ENCODE peak calls at places on chromosomes 1 and 21, in four cellular contexts. D is colonic mucosa, W is HFFc6, Y is suprapubic skin. F is an unnamed sample.

GRCh38 chr1:99672500-99673213 is 26.7 kb downstream of the PALMD start:
- DNase-seq in D (no peak), W (no peak), Y (no peak), F (peak)

GRCh38 chr1:117366281-117366981 is 818 bp upstream of the MAN1A2 start:
- DNase-seq in D (peak), W (peak), Y (peak), F (peak)

GRCh38 chr1:6154525-6155319 is 25.4 kb downstream of the CHD5 start:
- DNase-seq in D (no peak), W (no peak), Y (no peak), F (no peak)

GRCh38 chr1:44584167-44584566 is 90.1 kb downstream of the TMEM53 start:
- DNase-seq in D (peak), W (no peak), Y (no peak), F (no peak)

GRCh38 chr1:151058682-151059341 is 610 bp downstream of the CDC42SE1 start:
- DNase-seq in D (peak), W (no peak), Y (peak), F (no peak)

GRCh38 chr1:6612641-6613360 is 730 bp upstream of the PHF13 start:
- DNase-seq in D (peak), W (peak), Y (peak), F (peak)

GRCh38 chr21:16794944-16795343 is 717.9 kb upstream of the CXADR start:
- DNase-seq in D (no peak), W (peak), Y (no peak), F (peak)

GRCh38 chr1:145978860-145979745 is 14.6 kb downstream of the POLR3GL start:
- DNase-seq in D (peak), W (peak), Y (peak), F (peak)

GRCh38 chr1:109933856-109934711 is 23.4 kb downstream of the CSF1 start:
- DNase-seq in D (peak), W (peak), Y (peak), F (peak)

GRCh38 chr1:235597867-235598553 is 51.6 kb downstream of the GNG4 start:
- DNase-seq in D (no peak), W (peak), Y (no peak), F (peak)

GRCh38 chr1:182331412-182331811 is 60.2 kb downstream of the GLUL start:
- DNase-seq in D (no peak), W (no peak), Y (no peak), F (no peak)

GRCh38 chr1:203627819-203628184 is 1.2 kb downstream of the ATP2B4 start:
- DNase-seq in D (peak), W (peak), Y (no peak), F (peak)

GRCh38 chr21:38965241-38965640 is 159.5 kb downstream of the ETS2 start:
- DNase-seq in D (no peak), W (peak), Y (no peak), F (no peak)

GRCh38 chr1:64823691-64824476 is 79.0 kb downstream of the RAVER2 start:
- DNase-seq in D (peak), W (peak), Y (no peak), F (peak)

GRCh38 chr1:102724741-102725140 is 383.6 kb downstream of the COL11A1 start:
- DNase-seq in D (no peak), W (no peak), Y (no peak), F (no peak)

GRCh38 chr1:1470626-1471388 is 758 bp upstream of the ATAD3B start:
- DNase-seq in D (peak), W (no peak), Y (no peak), F (peak)

GRCh38 chr1:110628356-110629105 is 22.4 kb upstream of the KCNA2 start:
- DNase-seq in D (no peak), W (no peak), Y (no peak), F (no peak)

GRCh38 chr1:21123287-21123961 is 53.3 kb downstream of the EIF4G3 start:
- DNase-seq in D (no peak), W (no peak), Y (no peak), F (no peak)

GRCh38 chr1:3367376-3367775 is 87.1 kb upstream of the ARHGEF16 start:
- DNase-seq in D (no peak), W (no peak), Y (no peak), F (no peak)

GRCh38 chr1:246527402-246528088 is 20.5 kb upstream of the SMYD3 start:
- DNase-seq in D (no peak), W (no peak), Y (peak), F (no peak)

GRCh38 chr1:12528021-12528852 is 89.8 kb downstream of the DHRS3 start:
- DNase-seq in D (peak), W (peak), Y (peak), F (peak)

GRCh38 chr1:32351859-32352745 is 10.2 kb downstream of the FAM229A start:
- DNase-seq in D (peak), W (peak), Y (no peak), F (peak)

GRCh38 chr1:88731475-88731874 is 47.4 kb downstream of the PKN2 start:
- DNase-seq in D (peak), W (peak), Y (no peak), F (peak)

GRCh38 chr21:32611471-32611997 is 643 bp downstream of the CFAP298 start:
- DNase-seq in D (peak), W (peak), Y (no peak), F (peak)

GRCh38 chr1:198794498-198794897 is 155.7 kb downstream of the PTPRC start:
- DNase-seq in D (no peak), W (peak), Y (no peak), F (peak)

GRCh38 chr1:29469457-29469856 is 233.1 kb downstream of the PTPRU start:
- DNase-seq in D (no peak), W (no peak), Y (peak), F (peak)

GRCh38 chr1:157360021-157360390 is 192.3 kb downstream of the FCRL5 start:
- DNase-seq in D (no peak), W (no peak), Y (no peak), F (no peak)

GRCh38 chr1:157367870-157368269 is 184.4 kb downstream of the FCRL5 start:
- DNase-seq in D (no peak), W (no peak), Y (no peak), F (no peak)

GRCh38 chr1:157364612-157365011 is 187.7 kb downstream of the FCRL5 start:
- DNase-seq in D (no peak), W (no peak), Y (no peak), F (no peak)

GRCh38 chr1:157367091-157367739 is 185.1 kb downstream of the FCRL5 start:
- DNase-seq in D (no peak), W (no peak), Y (no peak), F (no peak)

DNA sequence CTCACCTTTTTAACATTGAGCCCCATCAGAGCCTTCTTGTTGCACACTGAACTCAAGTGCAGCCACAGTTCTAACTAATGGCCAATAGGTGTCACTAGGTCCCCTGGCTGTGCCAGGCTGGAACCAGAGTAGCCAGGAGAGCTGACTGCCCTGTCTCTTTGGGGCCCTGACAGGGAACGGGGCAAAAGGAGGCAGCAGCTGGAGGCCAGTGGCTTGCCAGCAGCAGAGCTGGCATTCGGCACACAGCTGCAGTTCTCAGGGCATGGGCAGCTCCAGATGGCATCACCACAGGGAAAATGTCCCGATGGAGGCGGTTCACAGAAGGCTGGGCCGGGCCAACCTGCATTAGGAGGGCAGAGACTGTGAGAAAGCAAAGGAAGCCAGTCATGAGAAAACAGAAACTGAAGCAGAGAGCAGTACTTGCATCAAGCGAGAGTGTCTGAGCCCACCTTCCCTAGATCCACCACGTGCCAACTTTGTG is 188.6 kb downstream of the FCRL5 start:
- DNase-seq in D (peak), W (peak), Y (no peak), F (peak)
- TF ChIP-seq CTCF in D (peak), W (peak), Y (peak), F (peak)

DNA sequence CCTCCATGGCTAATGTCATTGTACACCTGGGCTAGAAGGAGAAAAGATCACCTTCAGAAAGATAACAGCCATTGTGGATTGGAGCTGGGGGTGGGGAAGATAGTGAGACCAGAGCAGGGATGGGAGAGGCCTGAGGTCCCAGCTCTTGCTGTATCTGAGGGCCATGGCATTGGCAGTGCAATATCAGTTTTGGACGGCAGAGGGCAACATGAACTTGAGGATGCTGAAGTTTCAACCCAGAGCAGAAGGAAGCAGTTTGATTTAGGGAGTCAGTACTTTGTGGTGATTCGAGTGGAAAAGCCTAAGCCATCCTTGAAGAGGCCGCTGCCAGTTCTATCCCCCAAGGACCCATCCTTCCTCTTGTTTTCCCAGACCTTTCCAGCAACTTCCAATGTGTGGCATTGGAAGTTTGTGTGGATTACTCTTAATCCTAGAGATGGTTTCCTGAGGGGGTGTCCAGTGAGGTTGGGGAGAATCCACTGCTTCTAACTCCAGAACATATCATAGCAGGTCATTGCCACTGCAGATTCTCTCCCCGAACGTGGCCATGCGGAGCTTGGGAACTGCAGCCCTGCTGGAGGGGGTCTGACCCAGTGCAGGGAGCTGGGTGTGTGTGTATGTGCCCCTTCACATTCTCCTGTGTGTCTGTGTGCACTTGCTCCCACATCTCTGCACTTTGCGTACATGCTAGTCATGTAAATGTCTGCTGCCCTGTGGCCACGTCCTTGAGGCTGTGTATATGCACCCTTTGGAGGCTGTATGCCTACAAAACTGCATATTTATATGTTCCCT is 24.1 kb downstream of the SLC26A9 start:
- DNase-seq in D (peak), W (peak), Y (peak), F (peak)
- TF ChIP-seq CTCF in D (peak), W (peak), Y (peak), F (peak)

GRCh38 chr1:18299441-18300338 is 181.0 kb upstream of the KLHDC7A start:
- DNase-seq in D (no peak), W (no peak), Y (no peak), F (peak)

GRCh38 chr1:18300376-18300775 is 180.4 kb upstream of the KLHDC7A start:
- DNase-seq in D (no peak), W (no peak), Y (no peak), F (no peak)

GRCh38 chr1:18305182-18305795 is 175.4 kb upstream of the KLHDC7A start:
- DNase-seq in D (no peak), W (no peak), Y (no peak), F (no peak)

GRCh38 chr1:18304151-18304869 is 176.4 kb upstream of the KLHDC7A start:
- DNase-seq in D (no peak), W (no peak), Y (no peak), F (no peak)

DNA sequence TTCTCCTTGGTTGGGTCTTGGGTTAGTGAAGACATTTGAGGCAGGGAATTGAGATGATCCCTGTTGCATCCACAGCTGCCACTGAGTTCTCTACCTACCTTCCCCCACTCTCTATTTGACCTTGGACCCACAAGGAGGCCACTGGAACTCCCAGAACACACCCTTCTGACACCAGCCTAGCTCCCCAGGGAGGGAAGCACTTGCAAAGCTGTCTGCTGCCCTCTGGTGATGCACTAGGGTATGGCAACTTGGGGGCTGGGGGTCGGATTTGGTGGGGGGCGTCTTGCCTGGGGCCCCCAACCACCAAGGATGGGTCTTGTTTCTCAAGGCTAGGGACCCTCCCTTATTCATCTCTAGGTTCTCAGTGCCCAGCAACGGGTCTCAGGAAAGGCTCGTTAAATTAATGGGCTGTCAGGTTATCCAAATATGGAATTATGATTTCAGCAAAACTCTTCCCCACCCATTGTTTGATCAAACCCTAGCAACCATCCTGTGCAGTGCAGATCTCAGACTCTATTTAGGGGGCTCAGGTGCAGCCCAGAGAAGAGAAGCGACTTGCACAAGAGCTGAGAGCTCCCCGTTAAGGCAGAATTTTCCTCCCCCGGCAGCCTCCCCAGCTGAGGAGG is 177.8 kb upstream of the KLHDC7A start:
- DNase-seq in D (peak), W (no peak), Y (no peak), F (no peak)
- TF ChIP-seq CTCF in D (peak), W (no peak), Y (no peak), F (peak)

GRCh38 chr1:220786337-220787068 is at the start of gene MTARC1:
- DNase-seq in D (peak), W (peak), Y (no peak), F (peak)
- TF ChIP-seq CTCF in D (no peak), W (peak), Y (no peak), F (no peak)

GRCh38 chr1:93702828-93703183 is 21.2 kb upstream of the BCAR3 start:
- DNase-seq in D (no peak), W (no peak), Y (no peak), F (no peak)
- TF ChIP-seq CTCF in D (no peak), W (peak), Y (no peak), F (no peak)

GRCh38 chr1:200090252-200091159 is 63.0 kb downstream of the NR5A2 start:
- DNase-seq in D (no peak), W (no peak), Y (no peak), F (peak)
- TF ChIP-seq CTCF in D (no peak), W (peak), Y (no peak), F (peak)

DNA sequence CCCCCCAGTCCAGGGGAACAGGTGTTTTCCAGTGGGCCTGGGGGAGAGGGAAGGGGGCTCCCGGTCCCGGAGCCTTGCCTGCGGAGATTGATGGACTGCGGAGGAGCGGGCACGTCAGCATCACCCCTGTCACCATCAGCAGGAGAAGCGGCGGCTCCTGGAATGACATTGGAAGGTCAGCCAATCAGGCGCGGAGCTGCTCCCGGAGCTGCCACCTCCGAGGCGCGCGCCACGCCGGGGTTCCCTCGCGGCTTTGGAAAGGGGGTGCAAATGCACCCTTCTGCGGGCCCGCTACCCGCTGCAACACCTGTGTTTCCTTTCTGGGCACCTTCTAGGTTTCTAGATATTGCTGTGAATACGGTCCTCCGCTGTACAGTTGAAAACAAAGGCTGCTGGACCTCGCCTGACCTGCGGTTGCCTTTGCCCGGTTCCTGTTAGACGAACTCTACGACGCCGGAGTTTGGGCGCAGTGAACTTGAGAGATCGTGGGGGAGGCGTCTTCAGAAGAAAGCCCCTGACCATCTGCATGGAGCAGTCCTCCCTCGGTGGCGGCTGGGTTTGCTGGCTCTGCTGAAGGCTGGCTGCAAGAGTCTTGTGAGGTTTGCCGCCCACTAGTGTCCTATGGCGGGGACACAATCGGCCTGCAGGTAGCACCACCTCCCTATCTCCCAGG is 5.3 kb downstream of the DSCAM start:
- DNase-seq in D (no peak), W (peak), Y (no peak), F (no peak)
- TF ChIP-seq CTCF in D (no peak), W (peak), Y (no peak), F (no peak)

F was measured in fibroblast of mammary gland.